ENCODE peak calls at places on chromosomes 7 and 10, in seven cellular contexts. F is GM23338; C is upper lobe of right lung; Y is heart left ventricle; A is stimulated activated naive CD8-positive, alpha-beta T cell treated with anti-CD3 and anti-CD28 coated beads, Interleukin-15, amount 100 ng/mL, for 72 hours; O is activated naive CD4-positive, alpha-beta T cell treated with anti-CD3 and anti-CD28 coated beads, Interleukin-2, amount 50 U/mL, for 72 hours; B is naive thymus-derived CD8-positive, alpha-beta T cell. H is an unnamed sample.

GRCh38 chr7:30709549-30709948 is 27.3 kb upstream of the CRHR2 start:
- ATAC-seq in O (no peak), C (no peak), A (no peak), F (peak; percentile 91), Y (no peak), B (no peak), H (no peak)

GRCh38 chr10:17229717-17229966 is 1.6 kb downstream of the VIM start:
- ATAC-seq in A (no peak), Y (no peak), F (peak; percentile 22), C (no peak), O (no peak), B (no peak), H (no peak)

GRCh38 chr7:81447351-81447952 is 322.4 kb downstream of the HGF start:
- ATAC-seq in Y (no peak), C (no peak), O (no peak), B (no peak), A (no peak), F (peak; percentile 95), H (no peak)

GRCh38 chr10:84329094-84329611 is 764 bp downstream of the CCSER2 start:
- ATAC-seq in C (no peak), O (peak; percentile 77), Y (no peak), B (peak; percentile 64), A (peak; percentile 82), F (peak; percentile 38), H (peak; percentile 69)

GRCh38 chr7:94907420-94908203 is at the start of gene PPP1R9A:
- ATAC-seq in B (no peak), Y (peak; percentile 91), A (peak; percentile 67), F (peak; percentile 81), C (peak; percentile 89), O (peak; percentile 58), H (no peak)

GRCh38 chr10:92124524-92125168 is 166.2 kb downstream of the CPEB3 start:
- ATAC-seq in C (peak; percentile 64), A (no peak), B (no peak), O (no peak), Y (peak; percentile 78), F (no peak), H (no peak)

GRCh38 chr7:1092806-1093505 is 5.0 kb downstream of the GPER1 start:
- ATAC-seq in F (no peak), B (no peak), C (no peak), O (no peak), A (no peak), Y (no peak), H (no peak)

GRCh38 chr10:68559872-68560200 is 301 bp upstream of the TET1 start:
- ATAC-seq in C (no peak), F (no peak), B (peak; percentile 51), O (peak; percentile 50), A (peak; percentile 59), Y (peak; percentile 54), H (peak; percentile 46)

GRCh38 chr10:101485207-101485606 is 102.8 kb downstream of the POLL start:
- ATAC-seq in F (no peak), B (no peak), A (no peak), Y (no peak), O (no peak), C (no peak), H (no peak)

GRCh38 chr10:1465421-1465902 is 271.9 kb downstream of the ADARB2 start:
- ATAC-seq in C (peak; percentile 9), Y (peak; percentile 17), O (peak; percentile 28), A (no peak), B (no peak), F (peak; percentile 38), H (no peak)

GRCh38 chr7:47323904-47324303 is 258.0 kb downstream of the TNS3 start:
- ATAC-seq in F (no peak), A (no peak), O (no peak), Y (no peak), C (no peak), B (no peak), H (no peak)

H was measured in activated T-helper 17 cell treated with anti-CD3 and anti-CD28 coated beads, Interleukin-2, amount 50 U/mL, for 72 hours.